ENCODE peak calls at places on chromosomes 7 and 10, in four cellular contexts. One of them, this sample, is unnamed.

GRCh38 chr7:70177166-70177565 is 578.9 kb downstream of the AUTS2 start:
- DNase-seq in GM12878: no peak
- DNase-seq in HL-60: no peak
- DNase-seq in K562: no peak
- DNase-seq in this sample: no peak

GRCh38 chr10:130191380-130191779 is 55.2 kb downstream of the GLRX3 start:
- DNase-seq in GM12878: no peak
- DNase-seq in HL-60: no peak
- DNase-seq in K562: peak; percentile 5
- DNase-seq in this sample: no peak

GRCh38 chr10:119817991-119818888 is 54.4 kb downstream of the MCMBP start:
- DNase-seq in GM12878: no peak
- DNase-seq in HL-60: no peak
- DNase-seq in K562: no peak
- DNase-seq in this sample: no peak

GRCh38 chr10:17220652-17221100 is 7.4 kb upstream of the VIM start:
- DNase-seq in GM12878: no peak
- DNase-seq in HL-60: no peak
- DNase-seq in K562: no peak
- DNase-seq in this sample: no peak

GRCh38 chr7:139094596-139094995 is 14.9 kb downstream of the ZC3HAV1 start:
- DNase-seq in GM12878: no peak
- DNase-seq in HL-60: no peak
- DNase-seq in K562: peak; percentile 42
- DNase-seq in this sample: no peak

GRCh38 chr7:133703547-133703946 is 423.6 kb upstream of the LRGUK start:
- DNase-seq in GM12878: no peak
- DNase-seq in HL-60: no peak
- DNase-seq in K562: no peak
- DNase-seq in this sample: no peak

GRCh38 chr7:17406756-17407155 is 108.3 kb downstream of the AHR start:
- DNase-seq in GM12878: no peak
- DNase-seq in HL-60: no peak
- DNase-seq in K562: no peak
- DNase-seq in this sample: no peak

GRCh38 chr10:89426230-89426868 is 12.0 kb downstream of the IFIT5 start:
- DNase-seq in GM12878: no peak
- DNase-seq in HL-60: no peak
- DNase-seq in K562: peak; percentile 46
- DNase-seq in this sample: no peak

GRCh38 chr7:22442187-22442886 is 57.7 kb downstream of the STEAP1B start:
- DNase-seq in GM12878: no peak
- DNase-seq in HL-60: no peak
- DNase-seq in K562: no peak
- DNase-seq in this sample: no peak

GRCh38 chr7:42237891-42238531 is 1.0 kb upstream of the GLI3 start:
- DNase-seq in GM12878: no peak
- DNase-seq in HL-60: no peak
- DNase-seq in K562: peak; percentile 18
- DNase-seq in this sample: no peak

GRCh38 chr7:5532520-5533335 is 109.1 kb upstream of the TNRC18 start:
- DNase-seq in GM12878: peak; percentile 82
- DNase-seq in HL-60: peak; percentile 97
- DNase-seq in K562: peak; percentile 86
- DNase-seq in this sample: peak; percentile 81

GRCh38 chr7:100038326-100038725 is 11.2 kb upstream of the ZSCAN21 start:
- DNase-seq in GM12878: no peak
- DNase-seq in HL-60: no peak
- DNase-seq in K562: no peak
- DNase-seq in this sample: no peak

GRCh38 chr7:42108803-42109528 is 128.0 kb downstream of the GLI3 start:
- DNase-seq in GM12878: no peak
- DNase-seq in HL-60: no peak
- DNase-seq in K562: no peak
- DNase-seq in this sample: no peak

GRCh38 chr10:123301077-123301875 is 147.1 kb downstream of the BUB3 start:
- DNase-seq in GM12878: no peak
- DNase-seq in HL-60: no peak
- DNase-seq in K562: no peak
- DNase-seq in this sample: peak; percentile 22

GRCh38 chr10:45505336-45505735 is 131.3 kb downstream of the ALOX5 start:
- DNase-seq in GM12878: no peak
- DNase-seq in HL-60: no peak
- DNase-seq in K562: no peak
- DNase-seq in this sample: no peak

GRCh38 chr10:18221123-18221522 is 80.9 kb downstream of the CACNB2 start:
- DNase-seq in GM12878: no peak
- DNase-seq in HL-60: no peak
- DNase-seq in K562: no peak
- DNase-seq in this sample: no peak

GRCh38 chr10:117137031-117137910 is 799 bp downstream of the VAX1 start:
- DNase-seq in GM12878: no peak
- DNase-seq in HL-60: no peak
- DNase-seq in K562: no peak
- DNase-seq in this sample: no peak

GRCh38 chr7:23863209-23863798 is 153.3 kb downstream of the STK31 start:
- DNase-seq in GM12878: no peak
- DNase-seq in HL-60: no peak
- DNase-seq in K562: peak; percentile 33
- DNase-seq in this sample: no peak

GRCh38 chr7:28354601-28355062 is 57.7 kb upstream of the CREB5 start:
- DNase-seq in GM12878: no peak
- DNase-seq in HL-60: no peak
- DNase-seq in K562: no peak
- DNase-seq in this sample: no peak

GRCh38 chr10:123884907-123885381 is 6.7 kb downstream of the CPXM2 start:
- DNase-seq in GM12878: no peak
- DNase-seq in HL-60: no peak
- DNase-seq in K562: no peak
- DNase-seq in this sample: no peak

GRCh38 chr10:82399850-82400249 is 524.9 kb downstream of the NRG3 start:
- DNase-seq in GM12878: no peak
- DNase-seq in HL-60: no peak
- DNase-seq in K562: no peak
- DNase-seq in this sample: no peak

GRCh38 chr10:116385994-116386809 is 41.4 kb upstream of the PNLIPRP3 start:
- DNase-seq in GM12878: no peak
- DNase-seq in HL-60: no peak
- DNase-seq in K562: peak; percentile 16
- DNase-seq in this sample: no peak

GRCh38 chr10:96333091-96333490 is 25.7 kb downstream of the OPALIN start:
- DNase-seq in GM12878: no peak
- DNase-seq in HL-60: no peak
- DNase-seq in K562: no peak
- DNase-seq in this sample: no peak
- TF ChIP-seq SPI1 in GM12878: no peak
- TF ChIP-seq SPI1 in HL-60: peak; percentile 1
- TF ChIP-seq SPI1 in K562: no peak
- TF ChIP-seq SPI1 in this sample: peak; percentile 1

DNA sequence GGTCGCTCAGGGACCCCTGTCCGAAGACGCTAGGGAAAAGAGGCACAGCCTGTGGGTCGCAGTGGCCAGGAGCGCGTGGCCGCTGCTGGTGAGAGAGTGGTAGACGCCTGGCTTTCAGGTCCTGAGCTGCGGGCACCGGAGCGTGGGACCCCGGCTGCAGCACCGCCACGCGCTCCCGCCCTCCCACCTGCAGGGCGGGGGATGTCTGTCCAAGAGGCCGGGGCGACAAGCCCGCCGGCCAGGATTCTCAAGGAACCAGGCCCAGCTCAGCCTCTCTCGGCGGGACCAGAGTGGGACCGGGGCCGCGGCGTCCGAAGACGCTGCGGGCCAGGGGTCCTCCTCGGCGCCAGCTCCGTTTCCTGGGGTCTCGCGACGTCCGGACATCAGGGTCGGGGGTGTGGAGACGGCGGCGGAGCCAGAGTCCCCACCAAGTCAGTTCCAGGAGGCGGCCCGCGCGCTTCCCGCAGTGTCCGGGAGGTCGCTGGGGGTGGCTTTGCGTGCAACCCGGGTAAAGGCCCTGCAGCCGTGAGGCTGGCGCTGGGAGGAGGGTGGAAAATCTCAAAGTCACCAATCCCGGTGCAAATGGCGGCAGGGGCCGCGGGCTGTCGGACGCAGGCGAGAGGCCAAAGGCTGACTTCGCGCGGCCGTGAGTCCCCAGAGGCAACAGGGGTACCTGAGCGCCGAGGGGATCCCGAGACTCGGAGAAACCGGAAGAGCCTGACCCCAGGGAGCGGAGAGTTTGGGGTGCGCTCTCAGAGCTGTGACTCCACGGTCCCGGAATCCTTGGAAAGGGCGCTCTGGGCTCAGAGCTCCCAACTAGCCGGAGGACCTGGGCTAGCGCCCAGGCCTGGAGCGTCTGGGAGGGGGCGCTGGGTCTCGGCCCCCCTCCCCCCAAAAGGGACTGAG is 5.4 kb downstream of the ZNF503 start:
- DNase-seq in GM12878: no peak
- DNase-seq in HL-60: no peak
- DNase-seq in K562: no peak
- DNase-seq in this sample: no peak
- TF ChIP-seq POLR2AphosphoS5 in GM12878: no peak
- TF ChIP-seq POLR2AphosphoS5 in HL-60: no peak
- TF ChIP-seq POLR2AphosphoS5 in K562: no peak
- TF ChIP-seq POLR2AphosphoS5 in this sample: no peak

GRCh38 chr10:86439544-86439943 is 72.9 kb upstream of the GRID1 start:
- DNase-seq in GM12878: no peak
- DNase-seq in HL-60: peak; percentile 90
- DNase-seq in K562: peak; percentile 6
- DNase-seq in this sample: no peak
- TF ChIP-seq SPI1 in GM12878: no peak
- TF ChIP-seq SPI1 in HL-60: no peak
- TF ChIP-seq SPI1 in K562: no peak
- TF ChIP-seq SPI1 in this sample: no peak

DNA sequence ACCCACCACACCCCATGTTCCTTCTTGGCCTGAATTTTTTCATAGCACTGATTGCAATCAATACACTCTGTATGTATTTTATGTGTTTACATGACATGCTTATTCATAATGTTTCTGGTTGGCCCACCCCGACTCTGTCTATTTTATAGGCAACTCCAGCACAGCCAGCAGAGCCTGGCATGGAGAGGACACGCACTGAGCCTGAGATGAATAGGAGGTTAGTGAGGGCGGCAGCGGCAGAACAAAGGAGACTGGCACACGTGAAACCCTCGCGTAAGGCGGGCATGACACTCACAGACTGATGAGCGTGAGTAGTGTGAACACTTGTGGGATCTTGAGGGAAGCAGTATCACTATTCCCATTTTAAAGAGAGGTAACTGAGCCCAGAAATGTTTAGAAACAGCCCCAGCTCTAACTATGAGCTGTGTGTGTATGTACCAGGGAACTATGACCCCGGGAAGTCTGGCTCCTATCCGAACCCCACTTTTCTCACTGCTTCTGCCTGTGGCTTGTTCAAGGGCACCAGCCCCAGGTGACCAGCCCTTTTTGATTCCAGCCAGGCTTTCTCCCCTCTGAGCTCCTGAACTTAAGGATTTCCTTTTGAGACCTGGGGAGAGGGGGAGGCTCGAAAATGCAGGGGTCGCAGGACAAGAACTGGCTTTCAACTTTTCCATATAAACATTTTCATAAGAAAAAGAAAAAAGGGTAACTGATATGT is 113.3 kb downstream of the ARHGAP22 start:
- DNase-seq in GM12878: no peak
- DNase-seq in HL-60: no peak
- DNase-seq in K562: no peak
- DNase-seq in this sample: no peak
- TF ChIP-seq POLR2AphosphoS5 in GM12878: no peak
- TF ChIP-seq POLR2AphosphoS5 in HL-60: no peak
- TF ChIP-seq POLR2AphosphoS5 in K562: no peak
- TF ChIP-seq POLR2AphosphoS5 in this sample: no peak

DNA sequence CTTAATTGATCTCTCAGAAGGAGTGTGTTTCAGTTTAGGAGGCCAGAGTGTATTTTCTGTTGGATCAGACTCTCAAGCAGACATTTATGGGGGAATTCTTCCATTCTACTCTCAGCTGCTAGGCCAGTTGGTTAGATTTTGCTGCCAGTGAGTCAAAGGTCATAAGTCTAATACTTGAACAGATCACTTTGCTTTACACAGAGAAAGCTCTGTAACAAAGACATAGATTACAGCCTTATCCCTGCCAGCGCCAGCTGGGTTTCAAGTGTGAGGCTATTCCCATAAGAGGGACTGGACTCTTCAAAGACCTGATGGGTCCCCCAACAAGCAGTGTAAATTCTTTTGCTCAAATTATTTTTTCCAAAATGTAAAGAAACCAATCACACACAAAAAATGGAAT is 145.6 kb upstream of the SEMA3C start:
- DNase-seq in GM12878: no peak
- DNase-seq in HL-60: no peak
- DNase-seq in K562: no peak
- DNase-seq in this sample: no peak
- TF ChIP-seq SPI1 in GM12878: no peak
- TF ChIP-seq SPI1 in HL-60: no peak
- TF ChIP-seq SPI1 in K562: no peak
- TF ChIP-seq SPI1 in this sample: no peak

DNA sequence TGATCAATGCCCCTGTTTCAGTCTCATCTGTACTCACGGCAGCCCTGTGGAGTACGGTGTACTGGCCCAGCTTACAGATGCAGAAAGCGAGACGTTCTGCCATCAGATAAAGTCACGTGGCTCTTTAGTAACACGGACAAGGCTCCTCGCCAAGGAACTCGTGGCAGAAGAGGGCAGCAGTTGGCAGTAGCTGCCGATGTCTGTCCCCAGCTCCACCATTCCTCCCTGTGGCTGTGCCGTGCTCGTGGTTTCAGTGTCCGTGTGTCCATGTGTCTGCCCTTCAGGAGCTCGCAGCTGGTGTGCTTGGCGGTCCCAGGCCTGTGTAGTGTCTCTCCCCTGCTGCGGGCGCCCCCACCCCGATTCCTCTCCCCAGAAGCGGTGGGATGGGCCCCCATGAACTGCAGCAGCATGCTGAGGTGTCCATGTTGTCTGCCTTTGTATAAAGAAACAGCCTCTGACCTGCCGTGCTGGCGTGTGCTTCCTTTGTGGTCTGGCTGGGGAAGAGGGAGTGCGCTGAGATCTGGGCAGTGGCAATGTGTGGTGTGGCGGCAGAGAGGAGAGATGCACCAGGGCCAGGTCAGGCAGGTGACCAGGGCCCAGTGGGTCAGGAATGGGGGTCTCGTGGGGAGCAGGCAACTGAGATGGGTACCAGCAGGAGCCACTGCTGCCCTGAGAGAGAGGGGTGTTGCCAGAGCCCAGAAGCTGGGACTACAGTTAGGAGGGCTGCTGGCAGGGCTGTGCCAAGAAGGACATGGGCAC is 9.8 kb downstream of the RHBDD2 start:
- DNase-seq in GM12878: no peak
- DNase-seq in HL-60: no peak
- DNase-seq in K562: no peak
- DNase-seq in this sample: no peak
- TF ChIP-seq POLR2AphosphoS5 in GM12878: no peak
- TF ChIP-seq POLR2AphosphoS5 in HL-60: no peak
- TF ChIP-seq POLR2AphosphoS5 in K562: no peak
- TF ChIP-seq POLR2AphosphoS5 in this sample: peak; percentile 11